ENCODE peak calls at places on chromosome 2, in ten cellular contexts. Q is MM.1S, A is HCT116, M is pancreas, L is tibial nerve, X is fibroblast of the aortic adventitia, B is lower lobe of right lung, R is fibroblast of pulmonary artery, W is cardiac fibroblast, V is astrocyte of the spinal cord. D is an unnamed sample.

GRCh38 chr2:7239078-7239477 is 321.9 kb downstream of the RNF144A start:
- DNase-seq in B (no peak), W (no peak), Q (no peak), X (no peak), V (no peak), L (no peak), M (no peak), R (no peak), A (no peak), D (no peak)

GRCh38 chr2:20584637-20585321 is 66.1 kb downstream of the HS1BP3 start:
- DNase-seq in A (peak; percentile 87), L (no peak), X (peak; percentile 96), R (peak; percentile 96), Q (no peak), V (peak; percentile 97), M (peak; percentile 40), W (peak; percentile 96), B (no peak), D (peak; percentile 98)

GRCh38 chr2:241379481-241380480 is 23.7 kb downstream of the FARP2 start:
- DNase-seq in R (peak; percentile 51), A (no peak), X (peak; percentile 81), Q (peak; percentile 76), V (peak; percentile 44), M (no peak), L (no peak), W (peak; percentile 40), B (no peak), D (no peak)

GRCh38 chr2:212409560-212409959 is 129.0 kb downstream of the ERBB4 start:
- DNase-seq in M (no peak), X (no peak), Q (no peak), R (no peak), A (no peak), V (no peak), B (no peak), L (no peak), W (no peak), D (no peak)

GRCh38 chr2:230266654-230267053 is 41.1 kb downstream of the SP140 start:
- DNase-seq in X (peak; percentile 34), W (peak; percentile 1), Q (no peak), M (no peak), V (no peak), A (no peak), R (no peak), B (no peak), L (no peak), D (no peak)

GRCh38 chr2:207603486-207603885 is 21.7 kb downstream of the METTL21A start:
- DNase-seq in M (no peak), W (no peak), B (no peak), R (no peak), X (no peak), Q (no peak), V (no peak), A (no peak), L (no peak), D (no peak)

GRCh38 chr2:38074047-38074774 is 1.7 kb downstream of the CYP1B1 start:
- DNase-seq in B (peak; percentile 61), R (no peak), L (no peak), A (no peak), M (no peak), W (no peak), Q (no peak), X (peak; percentile 30), V (no peak), D (no peak)

GRCh38 chr2:127552846-127553245 is 17.4 kb downstream of the MYO7B start:
- DNase-seq in B (no peak), A (no peak), V (no peak), L (no peak), Q (no peak), W (no peak), R (no peak), M (no peak), X (no peak), D (no peak)

GRCh38 chr2:106919012-106919411 is 33.0 kb upstream of the ST6GAL2 start:
- DNase-seq in L (no peak), V (no peak), M (no peak), R (no peak), Q (no peak), A (no peak), W (no peak), X (no peak), B (no peak), D (no peak)

GRCh38 chr2:143694335-143694734 is 565.1 kb downstream of the ARHGAP15 start:
- DNase-seq in X (no peak), B (no peak), M (no peak), A (no peak), Q (no peak), W (no peak), R (no peak), V (no peak), L (no peak), D (no peak)

GRCh38 chr2:238166391-238167343 is 7.9 kb downstream of the ERFE start:
- DNase-seq in V (no peak), L (no peak), R (no peak), X (no peak), W (no peak), A (no peak), B (no peak), M (no peak), Q (no peak), D (no peak)

DNA sequence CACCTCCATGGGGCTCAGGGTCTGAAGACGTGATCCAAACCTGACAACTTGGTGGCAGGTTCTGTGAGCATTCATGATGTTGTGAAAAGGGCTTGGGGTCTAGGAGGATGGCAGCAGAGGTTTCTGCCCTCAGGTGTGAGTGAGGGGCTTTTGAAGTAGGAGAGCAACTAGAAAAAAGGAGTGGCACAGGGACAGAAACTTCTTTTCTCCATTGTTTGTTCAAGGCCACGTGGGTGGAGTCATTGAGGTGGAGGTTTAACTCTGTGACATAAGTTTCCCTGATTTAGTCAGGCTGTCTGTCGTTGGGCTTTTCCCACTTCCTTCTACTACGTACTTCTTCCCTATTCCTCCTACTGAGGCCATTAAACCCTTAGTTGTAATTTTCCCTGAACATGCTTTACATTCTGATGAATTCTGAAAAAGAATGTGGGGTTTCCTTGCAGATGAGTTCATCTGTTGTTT is 13.1 kb downstream of the CFLAR start:
- DNase-seq in B (no peak), L (no peak), M (peak; percentile 64), V (peak; percentile 82), A (no peak), W (peak; percentile 90), X (peak; percentile 76), R (peak; percentile 86), Q (peak; percentile 11), D (peak; percentile 83)
- H3K4me3 ChIP-seq in B (peak overlapping the region; percentile 25), L (no peak overlapping the region), M (no peak overlapping the region), V (no peak overlapping the region), A (no peak overlapping the region), W (no peak overlapping the region), X (no peak overlapping the region), R (no peak overlapping the region), Q (peak overlapping the region; percentile 26), D (no peak overlapping the region)

DNA sequence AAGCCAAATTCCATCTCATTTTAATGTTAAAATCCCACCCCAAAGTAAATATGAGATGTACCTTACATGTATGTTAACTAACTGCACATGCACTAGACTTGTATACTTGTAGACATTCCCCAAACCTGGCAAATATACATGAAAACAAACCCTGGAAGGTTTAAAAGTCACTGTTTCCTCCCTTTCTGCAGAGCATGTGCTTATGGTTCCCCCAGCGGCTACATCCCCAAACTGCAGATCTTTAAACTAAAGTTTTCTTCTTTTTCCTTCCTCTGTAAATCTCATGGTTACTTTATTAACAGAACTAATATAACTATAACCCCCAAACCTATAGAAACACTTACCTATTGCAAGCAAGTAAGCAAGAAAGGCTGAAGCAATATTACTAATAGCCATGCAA is 731.5 kb downstream of the LRP1B start:
- DNase-seq in W (peak; percentile 12), X (peak; percentile 26), L (no peak), V (peak; percentile 13), R (peak; percentile 43), A (no peak), Q (no peak), B (no peak), M (no peak), D (no peak)
- TF ChIP-seq CTCF in W (peak; percentile 24), X (peak; percentile 54), L (peak; percentile 26), V (peak; percentile 72), R (peak; percentile 65), A (peak; percentile 7), Q (peak; percentile 16), B (no peak), M (no peak), D (peak; percentile 69)

GRCh38 chr2:84833481-84834150 is 47.3 kb downstream of the TRABD2A start:
- DNase-seq in R (no peak), A (no peak), W (no peak), L (no peak), M (no peak), X (no peak), Q (no peak), B (no peak), V (no peak), D (no peak)

GRCh38 chr2:84830095-84830494 is 50.8 kb downstream of the TRABD2A start:
- DNase-seq in W (no peak), Q (no peak), V (no peak), A (no peak), B (peak; percentile 75), X (no peak), L (peak; percentile 18), M (peak; percentile 50), R (no peak), D (no peak)

GRCh38 chr2:84829693-84830092 is 51.2 kb downstream of the TRABD2A start:
- DNase-seq in A (no peak), W (no peak), M (no peak), X (no peak), R (no peak), B (no peak), Q (no peak), L (no peak), V (no peak), D (no peak)

GRCh38 chr2:84830758-84831500 is 50.0 kb downstream of the TRABD2A start:
- DNase-seq in M (no peak), R (no peak), X (no peak), V (no peak), B (no peak), W (no peak), A (no peak), L (no peak), Q (no peak), D (no peak)

GRCh38 chr2:84832772-84833461 is 48.0 kb downstream of the TRABD2A start:
- DNase-seq in R (no peak), L (no peak), M (peak; percentile 40), A (no peak), X (no peak), V (no peak), B (peak; percentile 53), W (no peak), Q (no peak), D (no peak)
- H3K4me3 ChIP-seq in R (no peak overlapping the region), L (no peak overlapping the region), M (no peak overlapping the region), A (no peak overlapping the region), X (no peak overlapping the region), V (no peak overlapping the region), B (no peak overlapping the region), W (no peak overlapping the region), Q (no peak overlapping the region), D (no peak overlapping the region)

DNA sequence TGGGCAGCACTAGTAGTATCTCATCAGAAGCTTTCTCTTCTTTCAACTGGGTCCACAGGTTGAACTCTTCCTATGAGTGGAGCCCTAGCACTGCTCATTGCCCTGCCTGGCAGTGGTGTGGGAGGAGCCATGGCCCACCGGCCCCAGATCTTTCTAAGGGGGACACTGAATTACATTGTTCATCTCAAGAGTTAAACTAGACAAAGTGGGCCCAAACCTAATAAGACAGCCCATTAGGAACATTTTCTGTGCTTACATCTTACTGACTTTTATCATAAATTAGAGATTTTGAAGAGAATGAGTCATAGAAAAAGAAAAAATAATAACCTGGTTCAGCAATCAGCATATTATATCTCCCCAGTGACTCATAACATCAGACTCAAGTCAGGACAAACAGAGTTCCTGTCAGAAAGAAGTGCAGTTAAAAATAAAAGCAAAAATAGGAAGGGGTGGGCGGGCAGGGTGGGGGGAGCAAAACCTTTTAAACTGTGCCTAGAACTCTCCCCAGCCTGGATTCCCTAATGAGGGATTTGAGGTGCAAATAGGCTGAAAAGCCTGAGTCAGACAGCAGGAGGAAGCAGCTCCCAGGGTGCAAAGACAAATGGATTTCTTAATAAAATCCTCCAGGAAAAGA is 161.6 kb upstream of the TRIB2 start:
- DNase-seq in Q (no peak), X (peak; percentile 70), B (no peak), A (no peak), V (peak; percentile 77), L (no peak), R (peak; percentile 63), M (no peak), W (peak; percentile 62), D (no peak)
- TF ChIP-seq CTCF in Q (no peak), X (peak; percentile 32), B (no peak), A (no peak), V (peak; percentile 11), L (peak; percentile 7), R (peak; percentile 25), M (no peak), W (no peak), D (peak; percentile 35)

D was measured in epithelial cell of proximal tubule.